ENCODE peak calls at places on chromosomes 4 and X, in five cellular contexts. One of them, this sample, is unnamed.

GRCh38 chr4:119040261-119040660 is 95.4 kb upstream of the MYOZ2 start:
- DNase-seq in WERI-Rb-1: no peak
- DNase-seq in ascending aorta: no peak
- DNase-seq in tibial nerve: no peak
- DNase-seq in neural progenitor cell: no peak
- DNase-seq in this sample: no peak

GRCh38 chr4:114539985-114540384 is 58.6 kb upstream of the UGT8 start:
- DNase-seq in tibial nerve: no peak
- DNase-seq in neural progenitor cell: no peak
- DNase-seq in ascending aorta: no peak
- DNase-seq in WERI-Rb-1: no peak
- DNase-seq in this sample: no peak

GRCh38 chr4:150518559-150518958 is 63.4 kb upstream of the MAB21L2 start:
- DNase-seq in WERI-Rb-1: no peak
- DNase-seq in tibial nerve: no peak
- DNase-seq in ascending aorta: no peak
- DNase-seq in neural progenitor cell: no peak
- DNase-seq in this sample: no peak

GRCh38 chr4:78551420-78552351 is at the start of gene ANXA3:
- DNase-seq in neural progenitor cell: peak; percentile 58
- DNase-seq in WERI-Rb-1: peak; percentile 15
- DNase-seq in tibial nerve: no peak
- DNase-seq in ascending aorta: no peak
- DNase-seq in this sample: no peak

GRCh38 chrX:137171626-137172025 is 137.8 kb upstream of the GPR101 start:
- DNase-seq in WERI-Rb-1: no peak
- DNase-seq in neural progenitor cell: no peak
- DNase-seq in ascending aorta: no peak
- DNase-seq in tibial nerve: no peak
- DNase-seq in this sample: no peak

GRCh38 chr4:86999244-86999643 is 64.4 kb downstream of the AFF1 start:
- DNase-seq in WERI-Rb-1: no peak
- DNase-seq in tibial nerve: no peak
- DNase-seq in neural progenitor cell: no peak
- DNase-seq in ascending aorta: no peak
- DNase-seq in this sample: no peak

GRCh38 chr4:86242677-86243076 is 117.2 kb downstream of the MAPK10 start:
- DNase-seq in neural progenitor cell: no peak
- DNase-seq in WERI-Rb-1: peak; percentile 14
- DNase-seq in ascending aorta: no peak
- DNase-seq in tibial nerve: no peak
- DNase-seq in this sample: no peak

GRCh38 chrX:46757052-46757451 is 1.9 kb downstream of the SLC9A7 start:
- DNase-seq in tibial nerve: no peak
- DNase-seq in ascending aorta: no peak
- DNase-seq in neural progenitor cell: no peak
- DNase-seq in WERI-Rb-1: no peak
- DNase-seq in this sample: no peak

GRCh38 chrX:39324233-39324632 is 523.0 kb downstream of the MID1IP1 start:
- DNase-seq in neural progenitor cell: no peak
- DNase-seq in ascending aorta: no peak
- DNase-seq in WERI-Rb-1: no peak
- DNase-seq in tibial nerve: no peak
- DNase-seq in this sample: no peak

GRCh38 chr4:119103263-119103662 is 32.4 kb upstream of the MYOZ2 start:
- DNase-seq in ascending aorta: peak; percentile 87
- DNase-seq in WERI-Rb-1: no peak
- DNase-seq in neural progenitor cell: no peak
- DNase-seq in tibial nerve: no peak
- DNase-seq in this sample: no peak

GRCh38 chrX:103428525-103428924 is 52.2 kb downstream of the BEX3 start:
- DNase-seq in ascending aorta: no peak
- DNase-seq in neural progenitor cell: no peak
- DNase-seq in tibial nerve: no peak
- DNase-seq in WERI-Rb-1: no peak
- DNase-seq in this sample: no peak

GRCh38 chr4:180598281-180598680 is 1644.9 kb upstream of the TENM3 start:
- DNase-seq in neural progenitor cell: no peak
- DNase-seq in tibial nerve: no peak
- DNase-seq in ascending aorta: no peak
- DNase-seq in WERI-Rb-1: no peak
- DNase-seq in this sample: no peak

GRCh38 chr4:81606796-81607550 is 135.3 kb upstream of the RASGEF1B start:
- DNase-seq in WERI-Rb-1: no peak
- DNase-seq in neural progenitor cell: no peak
- DNase-seq in tibial nerve: no peak
- DNase-seq in ascending aorta: no peak
- DNase-seq in this sample: no peak

GRCh38 chrX:1398431-1399340 is 6.8 kb upstream of the SLC25A6 start:
- DNase-seq in neural progenitor cell: no peak
- DNase-seq in WERI-Rb-1: no peak
- DNase-seq in ascending aorta: no peak
- DNase-seq in tibial nerve: no peak
- DNase-seq in this sample: no peak

GRCh38 chr4:126890383-126890782 is 742.4 kb upstream of the INTU start:
- DNase-seq in ascending aorta: no peak
- DNase-seq in WERI-Rb-1: no peak
- DNase-seq in neural progenitor cell: no peak
- DNase-seq in tibial nerve: no peak
- DNase-seq in this sample: no peak

GRCh38 chrX:134886201-134886600 is 104.6 kb upstream of the SMIM10 start:
- DNase-seq in ascending aorta: no peak
- DNase-seq in tibial nerve: no peak
- DNase-seq in WERI-Rb-1: no peak
- DNase-seq in neural progenitor cell: no peak
- DNase-seq in this sample: no peak

GRCh38 chrX:2521927-2522386 is 21.2 kb upstream of the DHRSX start:
- DNase-seq in tibial nerve: no peak
- DNase-seq in WERI-Rb-1: no peak
- DNase-seq in neural progenitor cell: no peak
- DNase-seq in ascending aorta: no peak
- DNase-seq in this sample: no peak

GRCh38 chr4:17595471-17596005 is 18.5 kb downstream of the LAP3 start:
- DNase-seq in neural progenitor cell: no peak
- DNase-seq in ascending aorta: no peak
- DNase-seq in tibial nerve: no peak
- DNase-seq in WERI-Rb-1: no peak
- DNase-seq in this sample: no peak

GRCh38 chrX:40845331-40845911 is 110.1 kb upstream of the MED14 start:
- DNase-seq in WERI-Rb-1: no peak
- DNase-seq in tibial nerve: no peak
- DNase-seq in neural progenitor cell: peak; percentile 61
- DNase-seq in ascending aorta: no peak
- DNase-seq in this sample: no peak

GRCh38 chrX:19739683-19740082 is 147.7 kb downstream of the SH3KBP1 start:
- DNase-seq in neural progenitor cell: peak; percentile 63
- DNase-seq in tibial nerve: peak; percentile 20
- DNase-seq in WERI-Rb-1: peak; percentile 85
- DNase-seq in ascending aorta: peak; percentile 68
- DNase-seq in this sample: peak; percentile 37

GRCh38 chrX:135213200-135213844 is 38.5 kb upstream of the ETDA start:
- DNase-seq in neural progenitor cell: no peak
- DNase-seq in WERI-Rb-1: no peak
- DNase-seq in tibial nerve: no peak
- DNase-seq in ascending aorta: no peak
- DNase-seq in this sample: no peak

GRCh38 chr4:185920171-185920570 is 108.2 kb upstream of the SORBS2 start:
- DNase-seq in ascending aorta: no peak
- DNase-seq in tibial nerve: no peak
- DNase-seq in WERI-Rb-1: no peak
- DNase-seq in neural progenitor cell: no peak
- DNase-seq in this sample: no peak

GRCh38 chrX:39894626-39895025 is 203.1 kb downstream of the BCOR start:
- DNase-seq in ascending aorta: no peak
- DNase-seq in WERI-Rb-1: peak; percentile 53
- DNase-seq in neural progenitor cell: no peak
- DNase-seq in tibial nerve: no peak
- DNase-seq in this sample: no peak

GRCh38 chr4:105225500-105225899 is 78.8 kb downstream of the TET2 start:
- DNase-seq in WERI-Rb-1: no peak
- DNase-seq in neural progenitor cell: no peak
- DNase-seq in tibial nerve: no peak
- DNase-seq in ascending aorta: no peak
- DNase-seq in this sample: no peak

GRCh38 chrX:20431486-20431885 is 164.8 kb upstream of the RPS6KA3 start:
- DNase-seq in tibial nerve: no peak
- DNase-seq in ascending aorta: no peak
- DNase-seq in WERI-Rb-1: no peak
- DNase-seq in neural progenitor cell: no peak
- DNase-seq in this sample: no peak

GRCh38 chr4:20925176-20925575 is 224.9 kb downstream of the PACRGL start:
- DNase-seq in ascending aorta: no peak
- DNase-seq in neural progenitor cell: no peak
- DNase-seq in tibial nerve: no peak
- DNase-seq in WERI-Rb-1: no peak
- DNase-seq in this sample: no peak

DNA sequence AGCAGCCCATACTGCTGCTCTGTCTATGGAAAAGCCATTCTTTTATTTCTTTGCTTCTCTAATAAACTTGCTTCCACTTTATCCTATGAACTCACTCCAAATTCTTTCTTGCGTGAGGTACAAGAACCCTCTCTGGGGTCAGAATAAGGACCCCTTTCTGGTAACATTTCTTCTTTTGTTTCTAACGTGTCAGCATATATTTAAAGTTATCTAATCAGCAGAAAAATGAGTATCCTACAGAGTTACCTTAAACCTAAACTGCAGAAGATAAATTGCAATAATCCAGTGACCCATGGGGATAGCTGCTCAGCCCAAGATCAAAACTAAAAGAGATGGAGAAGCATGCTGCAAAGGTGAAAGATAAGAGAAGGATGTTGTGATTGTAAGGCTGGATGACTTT is 4.0 kb downstream of the ADH5 start:
- DNase-seq in WERI-Rb-1: no peak
- DNase-seq in neural progenitor cell: no peak
- DNase-seq in tibial nerve: no peak
- DNase-seq in ascending aorta: no peak
- DNase-seq in this sample: no peak
- H3K27ac ChIP-seq in WERI-Rb-1: no peak overlapping the region
- H3K27ac ChIP-seq in neural progenitor cell: no peak overlapping the region
- H3K27ac ChIP-seq in tibial nerve: no peak overlapping the region
- H3K27ac ChIP-seq in ascending aorta: peak overlapping the region; percentile 10
- H3K27ac ChIP-seq in this sample: no peak overlapping the region

GRCh38 chrX:9164535-9165425 is 130.9 kb upstream of the FAM9B start:
- DNase-seq in neural progenitor cell: no peak
- DNase-seq in WERI-Rb-1: no peak
- DNase-seq in ascending aorta: no peak
- DNase-seq in tibial nerve: no peak
- DNase-seq in this sample: no peak

GRCh38 chrX:9166566-9166909 is 132.6 kb upstream of the FAM9B start:
- DNase-seq in neural progenitor cell: no peak
- DNase-seq in WERI-Rb-1: no peak
- DNase-seq in ascending aorta: no peak
- DNase-seq in tibial nerve: no peak
- DNase-seq in this sample: no peak

GRCh38 chrX:9160698-9161329 is 126.9 kb upstream of the FAM9B start:
- DNase-seq in tibial nerve: no peak
- DNase-seq in WERI-Rb-1: no peak
- DNase-seq in neural progenitor cell: no peak
- DNase-seq in ascending aorta: no peak
- DNase-seq in this sample: no peak

GRCh38 chrX:9163153-9163790 is 129.3 kb upstream of the FAM9B start:
- DNase-seq in neural progenitor cell: peak; percentile 2
- DNase-seq in ascending aorta: no peak
- DNase-seq in tibial nerve: no peak
- DNase-seq in WERI-Rb-1: no peak
- DNase-seq in this sample: no peak

GRCh38 chrX:9164086-9164485 is 130.2 kb upstream of the FAM9B start:
- DNase-seq in ascending aorta: no peak
- DNase-seq in WERI-Rb-1: no peak
- DNase-seq in neural progenitor cell: no peak
- DNase-seq in tibial nerve: no peak
- DNase-seq in this sample: no peak
- H3K4me3 ChIP-seq in ascending aorta: no peak overlapping the region
- H3K4me3 ChIP-seq in WERI-Rb-1: no peak overlapping the region
- H3K4me3 ChIP-seq in neural progenitor cell: no peak overlapping the region
- H3K4me3 ChIP-seq in tibial nerve: no peak overlapping the region
- H3K4me3 ChIP-seq in this sample: no peak overlapping the region

GRCh38 chr4:19324175-19324574 is 927.5 kb upstream of the SLIT2 start:
- DNase-seq in neural progenitor cell: no peak
- DNase-seq in WERI-Rb-1: no peak
- DNase-seq in ascending aorta: no peak
- DNase-seq in tibial nerve: no peak
- DNase-seq in this sample: no peak

GRCh38 chr4:19317377-19317776 is 934.3 kb upstream of the SLIT2 start:
- DNase-seq in tibial nerve: no peak
- DNase-seq in WERI-Rb-1: no peak
- DNase-seq in ascending aorta: no peak
- DNase-seq in neural progenitor cell: no peak
- DNase-seq in this sample: no peak

GRCh38 chr4:19319607-19320006 is 932.1 kb upstream of the SLIT2 start:
- DNase-seq in WERI-Rb-1: no peak
- DNase-seq in ascending aorta: no peak
- DNase-seq in neural progenitor cell: peak; percentile 46
- DNase-seq in tibial nerve: no peak
- DNase-seq in this sample: no peak
- H3K9me3 ChIP-seq in WERI-Rb-1: no peaks in the 10 kb centered on the region
- H3K9me3 ChIP-seq in ascending aorta: no peaks in the 10 kb centered on the region
- H3K9me3 ChIP-seq in neural progenitor cell: no peaks in the 10 kb centered on the region
- H3K9me3 ChIP-seq in tibial nerve: no peaks in the 10 kb centered on the region
- H3K9me3 ChIP-seq in this sample: no peaks in the 10 kb centered on the region

GRCh38 chrX:114095789-114096188 is 488.1 kb upstream of the HTR2C start:
- DNase-seq in ascending aorta: no peak
- DNase-seq in neural progenitor cell: no peak
- DNase-seq in tibial nerve: no peak
- DNase-seq in WERI-Rb-1: no peak
- DNase-seq in this sample: no peak

GRCh38 chrX:114097411-114097810 is 486.5 kb upstream of the HTR2C start:
- DNase-seq in neural progenitor cell: no peak
- DNase-seq in ascending aorta: no peak
- DNase-seq in tibial nerve: no peak
- DNase-seq in WERI-Rb-1: no peak
- DNase-seq in this sample: no peak

DNA sequence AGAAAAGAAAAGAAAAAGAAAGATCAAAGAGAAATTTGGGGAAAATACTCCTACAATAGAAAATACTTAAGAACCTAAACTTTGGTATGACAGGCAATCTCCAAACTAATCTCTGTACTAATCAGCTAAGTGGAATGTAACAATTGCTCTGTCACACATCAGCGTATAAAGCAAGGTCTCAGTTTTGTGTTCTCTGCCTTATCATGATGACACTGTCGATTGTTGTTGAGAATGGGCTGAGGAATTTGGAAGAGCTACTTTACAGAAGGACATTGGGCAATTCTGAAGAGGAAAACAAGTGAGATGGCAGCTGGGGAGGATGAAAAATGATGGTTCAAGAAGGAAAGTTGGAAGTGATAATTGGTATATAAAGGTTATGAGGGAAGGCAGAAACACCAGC is 486.0 kb upstream of the HTR2C start:
- DNase-seq in tibial nerve: no peak
- DNase-seq in neural progenitor cell: no peak
- DNase-seq in ascending aorta: no peak
- DNase-seq in WERI-Rb-1: no peak
- DNase-seq in this sample: no peak
- H3K27ac ChIP-seq in tibial nerve: no peak overlapping the region
- H3K27ac ChIP-seq in neural progenitor cell: no peak overlapping the region
- H3K27ac ChIP-seq in ascending aorta: no peak overlapping the region
- H3K27ac ChIP-seq in WERI-Rb-1: no peak overlapping the region
- H3K27ac ChIP-seq in this sample: no peak overlapping the region

GRCh38 chr4:3073158-3074077 is 920 bp downstream of the HTT-AS start:
- DNase-seq in neural progenitor cell: peak; percentile 59
- DNase-seq in WERI-Rb-1: peak; percentile 33
- DNase-seq in ascending aorta: no peak
- DNase-seq in tibial nerve: no peak
- DNase-seq in this sample: no peak
- H3K4me3 ChIP-seq in neural progenitor cell: peak overlapping the region; percentile 73
- H3K4me3 ChIP-seq in WERI-Rb-1: peak overlapping the region; percentile 55
- H3K4me3 ChIP-seq in ascending aorta: peak overlapping the region; percentile 99
- H3K4me3 ChIP-seq in tibial nerve: peak overlapping the region; percentile 66
- H3K4me3 ChIP-seq in this sample: peak overlapping the region; percentile 84